ENCODE peak calls at places on chromosome 1, in seven cellular contexts. A, Y, W, Q, C, K and B are unnamed samples.
A peak's percentile ranks its signal among the peaks of the same experiment; 100 is the strongest.

GRCh38 chr1:30083800-30084464 is 639.5 kb downstream of the MATN1 start:
- DNase-seq in A (peak; percentile 86), Y (peak; percentile 83), W (no peak), Q (no peak), C (no peak), K (no peak), B (peak; percentile 35)

GRCh38 chr1:184634296-184634695 is 120.4 kb downstream of the EDEM3 start:
- DNase-seq in A (no peak), Y (no peak), W (no peak), Q (no peak), C (no peak), K (no peak), B (no peak)

GRCh38 chr1:223288826-223289225 is 75.2 kb downstream of the SUSD4 start:
- DNase-seq in A (no peak), Y (no peak), W (no peak), Q (no peak), C (no peak), K (no peak), B (peak; percentile 73)

GRCh38 chr1:18541046-18541795 is 60.5 kb downstream of the KLHDC7A start:
- DNase-seq in A (no peak), Y (no peak), W (no peak), Q (peak; percentile 8), C (no peak), K (no peak), B (no peak)

GRCh38 chr1:19909392-19909791 is 14.0 kb downstream of the PLA2G2E start:
- DNase-seq in A (no peak), Y (no peak), W (no peak), Q (no peak), C (no peak), K (no peak), B (no peak)

GRCh38 chr1:198788561-198789064 is 149.8 kb downstream of the PTPRC start:
- DNase-seq in A (no peak), Y (no peak), W (no peak), Q (peak; percentile 32), C (no peak), K (peak; percentile 34), B (no peak)

GRCh38 chr1:24795236-24795635 is 50.0 kb downstream of the CLIC4 start:
- DNase-seq in A (no peak), Y (no peak), W (no peak), Q (no peak), C (no peak), K (no peak), B (no peak)

GRCh38 chr1:31762726-31763670 is 1.1 kb downstream of the ADGRB2 start:
- DNase-seq in A (no peak), Y (peak; percentile 37), W (no peak), Q (no peak), C (peak; percentile 83), K (peak; percentile 46), B (peak; percentile 58)

GRCh38 chr1:234610061-234610581 is at the start of gene IRF2BP2:
- DNase-seq in A (no peak), Y (peak; percentile 85), W (no peak), Q (peak; percentile 86), C (peak; percentile 95), K (peak; percentile 94), B (peak; percentile 88)

GRCh38 chr1:93434987-93435386 is 12.9 kb upstream of the FNBP1L start:
- DNase-seq in A (no peak), Y (no peak), W (no peak), Q (no peak), C (no peak), K (no peak), B (peak; percentile 4)

GRCh38 chr1:93804412-93804811 is 74.6 kb downstream of the DNTTIP2 start:
- DNase-seq in A (peak; percentile 94), Y (peak; percentile 92), W (no peak), Q (no peak), C (no peak), K (no peak), B (peak; percentile 84)

GRCh38 chr1:34984435-34985062 is 598 bp downstream of the TMEM35B start:
- DNase-seq in A (peak; percentile 32), Y (peak; percentile 42), W (no peak), Q (no peak), C (peak; percentile 74), K (peak; percentile 18), B (peak; percentile 16)

GRCh38 chr1:152110860-152111514 is 4.3 kb downstream of the TCHH start:
- DNase-seq in A (peak; percentile 55), Y (peak; percentile 37), W (no peak), Q (peak; percentile 46), C (peak; percentile 70), K (peak; percentile 55), B (peak; percentile 67)

GRCh38 chr1:113391643-113392271 is 1.4 kb downstream of the MAGI3 start:
- DNase-seq in A (no peak), Y (no peak), W (no peak), Q (peak; percentile 37), C (no peak), K (peak; percentile 16), B (peak; percentile 66)

GRCh38 chr1:93692983-93693591 is 11.4 kb upstream of the BCAR3 start:
- DNase-seq in A (peak; percentile 86), Y (peak; percentile 64), W (no peak), Q (no peak), C (no peak), K (peak; percentile 80), B (peak; percentile 94)

GRCh38 chr1:166884040-166884642 is 8.1 kb upstream of the TADA1 start:
- DNase-seq in A (no peak), Y (no peak), W (no peak), Q (no peak), C (peak; percentile 74), K (peak; percentile 22), B (peak; percentile 48)

GRCh38 chr1:212557739-212558664 is 50.6 kb upstream of the ATF3 start:
- DNase-seq in A (peak; percentile 15), Y (peak; percentile 49), W (no peak), Q (peak; percentile 58), C (peak; percentile 90), K (no peak), B (peak; percentile 53)

GRCh38 chr1:94237291-94238226 is at the start of gene ARHGAP29:
- DNase-seq in A (peak; percentile 39), Y (peak; percentile 44), W (no peak), Q (peak; percentile 88), C (peak; percentile 96), K (peak; percentile 64), B (peak; percentile 92)

GRCh38 chr1:246373828-246374569 is 133.1 kb downstream of the SMYD3 start:
- DNase-seq in A (no peak), Y (no peak), W (no peak), Q (no peak), C (no peak), K (no peak), B (no peak)

GRCh38 chr1:227816750-227817446 is 1.4 kb downstream of the PRSS38 start:
- DNase-seq in A (no peak), Y (no peak), W (no peak), Q (no peak), C (no peak), K (no peak), B (no peak)

GRCh38 chr1:236636017-236636416 is 31.7 kb upstream of the HEATR1 start:
- DNase-seq in A (no peak), Y (no peak), W (no peak), Q (no peak), C (no peak), K (no peak), B (no peak)

GRCh38 chr1:207649204-207649753 is 4.3 kb downstream of the CR1L start:
- DNase-seq in A (no peak), Y (no peak), W (no peak), Q (no peak), C (no peak), K (no peak), B (no peak)

GRCh38 chr1:245079021-245079609 is 75.7 kb upstream of the KIF26B start:
- DNase-seq in A (peak; percentile 43), Y (peak; percentile 83), W (no peak), Q (no peak), C (no peak), K (peak; percentile 39), B (peak; percentile 73)

GRCh38 chr1:116126281-116126680 is 15.1 kb downstream of the MAB21L3 start:
- DNase-seq in A (no peak), Y (no peak), W (no peak), Q (no peak), C (no peak), K (no peak), B (no peak)

GRCh38 chr1:201552941-201553341 is 14.0 kb downstream of the NAV1 start:
- DNase-seq in A (peak; percentile 79), Y (no peak), W (no peak), Q (no peak), C (no peak), K (no peak), B (no peak)

GRCh38 chr1:6599141-6599975 is 3.3 kb downstream of the KLHL21 start:
- DNase-seq in A (no peak), Y (peak; percentile 23), W (no peak), Q (no peak), C (peak; percentile 84), K (peak; percentile 63), B (peak; percentile 91)

GRCh38 chr1:113593550-113594288 is 165.6 kb downstream of the PHTF1 start:
- DNase-seq in A (peak; percentile 30), Y (no peak), W (no peak), Q (no peak), C (no peak), K (no peak), B (no peak)

GRCh38 chr1:10387611-10388386 is 11.1 kb upstream of the PGD start:
- DNase-seq in A (peak; percentile 63), Y (peak; percentile 81), W (no peak), Q (no peak), C (no peak), K (peak; percentile 26), B (peak; percentile 80)
- TF ChIP-seq CTCF in A (no peak), Y (no peak), W (no peak), Q (no peak), C (no peak), K (no peak), B (no peak)

GRCh38 chr1:28750330-28750729 is 13.6 kb downstream of the YTHDF2 start:
- DNase-seq in A (no peak), Y (no peak), W (no peak), Q (no peak), C (no peak), K (no peak), B (no peak)
- H3K4me3 ChIP-seq in A (no peak overlapping the region), Y (no peak overlapping the region), W (no peak overlapping the region), Q (no peak overlapping the region), C (no peak overlapping the region), K (no peak overlapping the region), B (no peak overlapping the region)

DNA sequence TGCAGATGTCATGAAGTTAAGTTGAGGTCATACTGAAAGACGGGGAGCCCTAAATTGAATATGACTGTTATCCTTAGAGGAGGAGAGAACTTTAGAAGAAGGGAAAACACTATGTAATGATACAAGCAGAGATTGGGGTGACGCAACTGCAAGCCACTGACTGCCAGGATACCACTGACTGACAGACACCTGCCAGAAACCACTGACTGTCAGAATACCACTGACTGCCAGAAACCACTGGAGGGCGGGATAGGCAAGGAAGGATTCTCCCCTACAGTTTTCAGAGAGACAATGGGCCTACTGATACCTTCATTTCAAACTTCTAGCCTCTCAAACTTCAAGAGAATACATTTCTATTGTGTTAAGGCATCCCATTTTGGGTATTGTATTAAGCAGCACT is 388.7 kb downstream of the USH2A start:
- DNase-seq in A (no peak), Y (no peak), W (no peak), Q (peak; percentile 54), C (no peak), K (no peak), B (peak; percentile 19)
- TF ChIP-seq CTCF in A (no peak), Y (peak; percentile 10), W (no peak), Q (peak; percentile 60), C (no peak), K (no peak), B (peak; percentile 29)

GRCh38 chr1:147895123-147895522 is 7.5 kb upstream of the GJA8 start:
- DNase-seq in A (no peak), Y (no peak), W (no peak), Q (no peak), C (no peak), K (no peak), B (no peak)
- H3K4me3 ChIP-seq in A (no peak overlapping the region), Y (no peak overlapping the region), W (no peak overlapping the region), Q (no peak overlapping the region), C (no peak overlapping the region), K (no peak overlapping the region), B (no peak overlapping the region)

GRCh38 chr1:44707959-44708831 is 22.8 kb downstream of the RNU5D-1 start:
- DNase-seq in A (peak; percentile 30), Y (peak; percentile 57), W (no peak), Q (no peak), C (no peak), K (peak; percentile 56), B (peak; percentile 66)
- TF ChIP-seq CTCF in A (peak; percentile 35), Y (peak; percentile 66), W (peak; percentile 53), Q (no peak), C (peak; percentile 62), K (peak; percentile 55), B (peak; percentile 54)